ENCODE peak calls at places on chromosomes 13 and 19, in eight cellular contexts. One of them, this sample, is unnamed.

GRCh38 chr13:42894765-42895181 is 97.3 kb downstream of the EPSTI1 start:
- DNase-seq in uterus: no peak
- DNase-seq in Caco-2: no peak
- DNase-seq in stomach: no peak
- DNase-seq in CD4-positive, alpha-beta T cell: no peak
- DNase-seq in aorta: no peak
- DNase-seq in breast epithelium: no peak
- DNase-seq in GM23248: peak; percentile 49
- DNase-seq in this sample: peak; percentile 90

GRCh38 chr19:14809272-14810057 is 25.5 kb downstream of the OR7A5 start:
- DNase-seq in uterus: no peak
- DNase-seq in Caco-2: no peak
- DNase-seq in stomach: no peak
- DNase-seq in CD4-positive, alpha-beta T cell: no peak
- DNase-seq in aorta: no peak
- DNase-seq in breast epithelium: no peak
- DNase-seq in GM23248: no peak
- DNase-seq in this sample: no peak

GRCh38 chr13:51317262-51317661 is 22.2 kb upstream of the SERPINE3 start:
- DNase-seq in uterus: no peak
- DNase-seq in Caco-2: no peak
- DNase-seq in stomach: no peak
- DNase-seq in CD4-positive, alpha-beta T cell: no peak
- DNase-seq in aorta: no peak
- DNase-seq in breast epithelium: no peak
- DNase-seq in GM23248: peak; percentile 55
- DNase-seq in this sample: peak; percentile 4

GRCh38 chr19:10719466-10719961 is 1.6 kb downstream of the DNM2 start:
- DNase-seq in uterus: no peak
- DNase-seq in Caco-2: no peak
- DNase-seq in stomach: no peak
- DNase-seq in CD4-positive, alpha-beta T cell: no peak
- DNase-seq in aorta: no peak
- DNase-seq in breast epithelium: no peak
- DNase-seq in GM23248: peak; percentile 41
- DNase-seq in this sample: peak; percentile 15

GRCh38 chr13:95536629-95537241 is 15.8 kb upstream of the CLDN10 start:
- DNase-seq in uterus: no peak
- DNase-seq in Caco-2: no peak
- DNase-seq in stomach: no peak
- DNase-seq in CD4-positive, alpha-beta T cell: no peak
- DNase-seq in aorta: no peak
- DNase-seq in breast epithelium: no peak
- DNase-seq in GM23248: peak; percentile 63
- DNase-seq in this sample: peak; percentile 78

GRCh38 chr19:35995655-35995993 is 636 bp downstream of the SDHAF1 start:
- DNase-seq in uterus: peak; percentile 49
- DNase-seq in Caco-2: peak; percentile 74
- DNase-seq in stomach: no peak
- DNase-seq in CD4-positive, alpha-beta T cell: no peak
- DNase-seq in aorta: peak; percentile 68
- DNase-seq in breast epithelium: no peak
- DNase-seq in GM23248: peak; percentile 72
- DNase-seq in this sample: peak; percentile 48

GRCh38 chr19:29260477-29261317 is 47.7 kb upstream of the UQCRFS1 start:
- DNase-seq in uterus: no peak
- DNase-seq in Caco-2: peak; percentile 48
- DNase-seq in stomach: no peak
- DNase-seq in CD4-positive, alpha-beta T cell: no peak
- DNase-seq in aorta: no peak
- DNase-seq in breast epithelium: no peak
- DNase-seq in GM23248: peak; percentile 28
- DNase-seq in this sample: peak; percentile 4

GRCh38 chr13:36347826-36348225 is 1.6 kb upstream of the SPART start:
- DNase-seq in uterus: no peak
- DNase-seq in Caco-2: no peak
- DNase-seq in stomach: no peak
- DNase-seq in CD4-positive, alpha-beta T cell: no peak
- DNase-seq in aorta: no peak
- DNase-seq in breast epithelium: no peak
- DNase-seq in GM23248: no peak
- DNase-seq in this sample: no peak

GRCh38 chr13:95573226-95573625 is 20.7 kb downstream of the CLDN10 start:
- DNase-seq in uterus: no peak
- DNase-seq in Caco-2: no peak
- DNase-seq in stomach: no peak
- DNase-seq in CD4-positive, alpha-beta T cell: no peak
- DNase-seq in aorta: no peak
- DNase-seq in breast epithelium: no peak
- DNase-seq in GM23248: peak; percentile 55
- DNase-seq in this sample: peak; percentile 18

GRCh38 chr13:73880365-73880764 is 253.8 kb downstream of the KLF12 start:
- DNase-seq in uterus: no peak
- DNase-seq in Caco-2: no peak
- DNase-seq in stomach: no peak
- DNase-seq in CD4-positive, alpha-beta T cell: no peak
- DNase-seq in aorta: no peak
- DNase-seq in breast epithelium: no peak
- DNase-seq in GM23248: no peak
- DNase-seq in this sample: no peak

GRCh38 chr19:7224205-7224833 is 69.9 kb downstream of the INSR start:
- DNase-seq in uterus: peak; percentile 73
- DNase-seq in Caco-2: no peak
- DNase-seq in stomach: peak; percentile 69
- DNase-seq in CD4-positive, alpha-beta T cell: no peak
- DNase-seq in aorta: no peak
- DNase-seq in breast epithelium: no peak
- DNase-seq in GM23248: peak; percentile 61
- DNase-seq in this sample: no peak

GRCh38 chr19:50252111-50252886 is 48.9 kb downstream of the MYH14 start:
- DNase-seq in uterus: no peak
- DNase-seq in Caco-2: peak; percentile 51
- DNase-seq in stomach: no peak
- DNase-seq in CD4-positive, alpha-beta T cell: peak; percentile 6
- DNase-seq in aorta: peak; percentile 29
- DNase-seq in breast epithelium: no peak
- DNase-seq in GM23248: peak; percentile 30
- DNase-seq in this sample: peak; percentile 11

GRCh38 chr19:1752009-1752756 is 1.1 kb upstream of the ONECUT3 start:
- DNase-seq in uterus: no peak
- DNase-seq in Caco-2: no peak
- DNase-seq in stomach: no peak
- DNase-seq in CD4-positive, alpha-beta T cell: no peak
- DNase-seq in aorta: no peak
- DNase-seq in breast epithelium: no peak
- DNase-seq in GM23248: no peak
- DNase-seq in this sample: no peak

GRCh38 chr13:39835253-39835652 is 179.8 kb downstream of the COG6 start:
- DNase-seq in uterus: no peak
- DNase-seq in Caco-2: no peak
- DNase-seq in stomach: no peak
- DNase-seq in CD4-positive, alpha-beta T cell: no peak
- DNase-seq in aorta: no peak
- DNase-seq in breast epithelium: no peak
- DNase-seq in GM23248: no peak
- DNase-seq in this sample: no peak

GRCh38 chr13:30306762-30307193 is 573 bp downstream of the KATNAL1 start:
- DNase-seq in uterus: peak; percentile 94
- DNase-seq in Caco-2: peak; percentile 95
- DNase-seq in stomach: peak; percentile 92
- DNase-seq in CD4-positive, alpha-beta T cell: peak; percentile 85
- DNase-seq in aorta: peak; percentile 96
- DNase-seq in breast epithelium: peak; percentile 91
- DNase-seq in GM23248: peak; percentile 97
- DNase-seq in this sample: peak; percentile 98

GRCh38 chr13:39602277-39602613 is 748 bp downstream of the LHFPL6 start:
- DNase-seq in uterus: no peak
- DNase-seq in Caco-2: no peak
- DNase-seq in stomach: no peak
- DNase-seq in CD4-positive, alpha-beta T cell: no peak
- DNase-seq in aorta: no peak
- DNase-seq in breast epithelium: no peak
- DNase-seq in GM23248: no peak
- DNase-seq in this sample: no peak

GRCh38 chr19:14432817-14433453 is at the start of gene PKN1:
- DNase-seq in uterus: peak; percentile 48
- DNase-seq in Caco-2: peak; percentile 52
- DNase-seq in stomach: peak; percentile 57
- DNase-seq in CD4-positive, alpha-beta T cell: peak; percentile 46
- DNase-seq in aorta: no peak
- DNase-seq in breast epithelium: no peak
- DNase-seq in GM23248: peak; percentile 75
- DNase-seq in this sample: peak; percentile 77

GRCh38 chr19:48926909-48927308 is 6.6 kb upstream of the DHDH start:
- DNase-seq in uterus: peak; percentile 69
- DNase-seq in Caco-2: no peak
- DNase-seq in stomach: peak; percentile 64
- DNase-seq in CD4-positive, alpha-beta T cell: no peak
- DNase-seq in aorta: peak; percentile 83
- DNase-seq in breast epithelium: no peak
- DNase-seq in GM23248: peak; percentile 100
- DNase-seq in this sample: peak; percentile 93

GRCh38 chr19:34067861-34068271 is 104.4 kb upstream of the LSM14A start:
- DNase-seq in uterus: no peak
- DNase-seq in Caco-2: no peak
- DNase-seq in stomach: no peak
- DNase-seq in CD4-positive, alpha-beta T cell: no peak
- DNase-seq in aorta: no peak
- DNase-seq in breast epithelium: no peak
- DNase-seq in GM23248: peak; percentile 53
- DNase-seq in this sample: no peak

GRCh38 chr19:35828694-35829301 is 16.2 kb upstream of the PRODH2 start:
- DNase-seq in uterus: peak; percentile 29
- DNase-seq in Caco-2: peak; percentile 76
- DNase-seq in stomach: peak; percentile 60
- DNase-seq in CD4-positive, alpha-beta T cell: peak; percentile 38
- DNase-seq in aorta: peak; percentile 68
- DNase-seq in breast epithelium: no peak
- DNase-seq in GM23248: peak; percentile 78
- DNase-seq in this sample: peak; percentile 81

DNA sequence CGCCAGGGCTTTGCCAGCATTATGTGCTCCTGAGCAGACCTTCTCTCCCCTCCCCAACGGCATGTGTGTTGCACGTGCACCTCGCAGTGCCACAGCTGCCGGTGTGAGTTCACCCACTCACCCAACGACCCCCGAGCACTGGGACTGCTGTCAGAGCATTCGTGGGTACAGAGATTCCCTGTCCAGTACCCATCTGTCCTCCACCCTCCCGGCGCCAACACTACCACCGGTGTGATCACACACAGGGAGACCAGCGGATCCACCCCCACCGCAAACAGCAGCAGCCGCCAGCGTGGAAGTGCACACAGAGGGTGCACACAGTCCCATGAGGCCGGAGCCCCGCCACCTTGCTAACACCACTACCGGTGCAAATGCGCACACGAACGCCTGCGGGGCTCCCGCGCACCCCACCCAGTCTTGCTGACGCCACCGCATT is 15.9 kb downstream of the LILRA1 start:
- DNase-seq in uterus: no peak
- DNase-seq in Caco-2: no peak
- DNase-seq in stomach: peak; percentile 23
- DNase-seq in CD4-positive, alpha-beta T cell: no peak
- DNase-seq in aorta: no peak
- DNase-seq in breast epithelium: no peak
- DNase-seq in GM23248: no peak
- DNase-seq in this sample: no peak
- H3K9me3 ChIP-seq in uterus: no peaks in the 10 kb centered on the region
- H3K9me3 ChIP-seq in Caco-2: peaks cover 5% of the 10 kb centered on the region
- H3K9me3 ChIP-seq in stomach: peaks cover 31% of the 10 kb centered on the region
- H3K9me3 ChIP-seq in CD4-positive, alpha-beta T cell: peaks cover 5% of the 10 kb centered on the region
- H3K9me3 ChIP-seq in aorta: peaks cover 2% of the 10 kb centered on the region
- H3K9me3 ChIP-seq in breast epithelium: peaks cover 35% of the 10 kb centered on the region
- H3K9me3 ChIP-seq in GM23248: no peaks in the 10 kb centered on the region
- H3K9me3 ChIP-seq in this sample: peaks cover 13% of the 10 kb centered on the region

GRCh38 chr19:21423057-21424041 is 26.4 kb downstream of the ZNF493 start:
- DNase-seq in uterus: no peak
- DNase-seq in Caco-2: no peak
- DNase-seq in stomach: no peak
- DNase-seq in CD4-positive, alpha-beta T cell: no peak
- DNase-seq in aorta: no peak
- DNase-seq in breast epithelium: no peak
- DNase-seq in GM23248: no peak
- DNase-seq in this sample: no peak

GRCh38 chr19:21422244-21422643 is 25.3 kb downstream of the ZNF493 start:
- DNase-seq in uterus: no peak
- DNase-seq in Caco-2: no peak
- DNase-seq in stomach: no peak
- DNase-seq in CD4-positive, alpha-beta T cell: no peak
- DNase-seq in aorta: no peak
- DNase-seq in breast epithelium: no peak
- DNase-seq in GM23248: no peak
- DNase-seq in this sample: no peak
- H3K9me3 ChIP-seq in uterus: no peaks in the 10 kb centered on the region
- H3K9me3 ChIP-seq in Caco-2: peaks cover 18% of the 10 kb centered on the region
- H3K9me3 ChIP-seq in stomach: peaks cover 96% of the 10 kb centered on the region
- H3K9me3 ChIP-seq in CD4-positive, alpha-beta T cell: peaks cover 87% of the 10 kb centered on the region
- H3K9me3 ChIP-seq in aorta: peaks cover 12% of the 10 kb centered on the region
- H3K9me3 ChIP-seq in breast epithelium: peaks cover 86% of the 10 kb centered on the region
- H3K9me3 ChIP-seq in GM23248: peaks cover 16% of the 10 kb centered on the region
- H3K9me3 ChIP-seq in this sample: peaks cover 98% of the 10 kb centered on the region

DNA sequence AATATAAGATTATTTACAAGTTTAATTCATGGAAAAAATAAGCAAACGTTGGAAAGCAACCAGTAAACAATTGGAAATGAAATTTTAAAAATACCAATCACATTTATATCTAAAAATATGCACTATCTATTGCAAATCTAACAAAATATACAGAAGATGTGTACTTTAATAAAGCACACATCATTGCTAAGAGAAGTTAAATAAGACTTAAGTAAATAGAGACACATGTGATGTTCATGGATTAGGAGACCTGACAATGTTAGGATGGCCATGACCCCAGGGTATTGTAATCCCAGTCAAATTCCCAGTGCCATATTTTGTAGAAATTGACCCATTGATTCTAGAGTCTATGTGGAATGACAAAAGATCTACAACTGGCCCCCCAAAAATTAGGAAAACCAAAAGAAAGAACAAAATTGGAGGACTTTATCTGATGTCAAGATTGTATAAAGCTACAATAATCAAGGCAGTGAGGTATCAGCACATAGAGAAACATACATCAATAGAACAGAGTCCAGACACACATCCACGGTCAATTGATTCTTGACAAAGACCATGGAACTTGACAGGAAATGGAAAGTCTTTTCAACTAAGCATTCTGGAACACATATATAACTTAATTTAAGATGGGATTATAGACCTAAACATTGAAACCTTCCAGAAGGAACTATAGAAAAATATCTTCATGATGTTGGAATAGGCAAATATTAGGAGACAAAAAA is 90.8 kb upstream of the USP29 start:
- DNase-seq in uterus: no peak
- DNase-seq in Caco-2: no peak
- DNase-seq in stomach: no peak
- DNase-seq in CD4-positive, alpha-beta T cell: no peak
- DNase-seq in aorta: no peak
- DNase-seq in breast epithelium: no peak
- DNase-seq in GM23248: no peak
- DNase-seq in this sample: no peak
- H3K9me3 ChIP-seq in uterus: peaks cover 5% of the 10 kb centered on the region
- H3K9me3 ChIP-seq in Caco-2: peaks cover 12% of the 10 kb centered on the region
- H3K9me3 ChIP-seq in stomach: peaks cover 93% of the 10 kb centered on the region
- H3K9me3 ChIP-seq in CD4-positive, alpha-beta T cell: peaks cover 20% of the 10 kb centered on the region
- H3K9me3 ChIP-seq in aorta: peaks cover 2% of the 10 kb centered on the region
- H3K9me3 ChIP-seq in breast epithelium: peaks cover 34% of the 10 kb centered on the region
- H3K9me3 ChIP-seq in GM23248: no peaks in the 10 kb centered on the region
- H3K9me3 ChIP-seq in this sample: peaks cover 8% of the 10 kb centered on the region

GRCh38 chr13:111947026-111947810 is 119.7 kb upstream of the SOX1 start:
- DNase-seq in uterus: no peak
- DNase-seq in Caco-2: no peak
- DNase-seq in stomach: peak; percentile 23
- DNase-seq in CD4-positive, alpha-beta T cell: no peak
- DNase-seq in aorta: no peak
- DNase-seq in breast epithelium: no peak
- DNase-seq in GM23248: no peak
- DNase-seq in this sample: no peak
- H3K9me3 ChIP-seq in uterus: no peaks in the 10 kb centered on the region
- H3K9me3 ChIP-seq in Caco-2: peaks cover 9% of the 10 kb centered on the region
- H3K9me3 ChIP-seq in stomach: peaks cover 26% of the 10 kb centered on the region
- H3K9me3 ChIP-seq in CD4-positive, alpha-beta T cell: no peaks in the 10 kb centered on the region
- H3K9me3 ChIP-seq in aorta: peaks cover 7% of the 10 kb centered on the region
- H3K9me3 ChIP-seq in breast epithelium: peaks cover 30% of the 10 kb centered on the region
- H3K9me3 ChIP-seq in GM23248: no peaks in the 10 kb centered on the region
- H3K9me3 ChIP-seq in this sample: peaks cover 17% of the 10 kb centered on the region